ENCODE peak calls at places on chromosomes 12 and 14, in six cellular contexts. One of them, this sample, is unnamed.

GRCh38 chr14:104172349-104172748 is 34.0 kb downstream of the KIF26A start:
- DNase-seq in neural crest cell: no peak
- DNase-seq in WTC11: no peak
- DNase-seq in CD8-positive, alpha-beta T cell: no peak
- DNase-seq in esophagus squamous epithelium: no peak
- DNase-seq in AG09319: no peak
- DNase-seq in this sample: no peak

GRCh38 chr12:117058442-117059072 is 40.7 kb downstream of the TESC start:
- DNase-seq in neural crest cell: no peak
- DNase-seq in WTC11: no peak
- DNase-seq in CD8-positive, alpha-beta T cell: no peak
- DNase-seq in esophagus squamous epithelium: no peak
- DNase-seq in AG09319: no peak
- DNase-seq in this sample: no peak

GRCh38 chr12:123526542-123527080 is 6.9 kb downstream of the RILPL1 start:
- DNase-seq in neural crest cell: no peak
- DNase-seq in WTC11: no peak
- DNase-seq in CD8-positive, alpha-beta T cell: no peak
- DNase-seq in esophagus squamous epithelium: no peak
- DNase-seq in AG09319: no peak
- DNase-seq in this sample: no peak

GRCh38 chr12:53070901-53071492 is 8.2 kb downstream of the SPRYD3 start:
- DNase-seq in neural crest cell: no peak
- DNase-seq in WTC11: no peak
- DNase-seq in CD8-positive, alpha-beta T cell: no peak
- DNase-seq in esophagus squamous epithelium: no peak
- DNase-seq in AG09319: no peak
- DNase-seq in this sample: no peak

GRCh38 chr12:13318231-13319015 is 121.9 kb downstream of the EMP1 start:
- DNase-seq in neural crest cell: no peak
- DNase-seq in WTC11: no peak
- DNase-seq in CD8-positive, alpha-beta T cell: no peak
- DNase-seq in esophagus squamous epithelium: no peak
- DNase-seq in AG09319: no peak
- DNase-seq in this sample: no peak

GRCh38 chr12:70645494-70646317 is 8.5 kb upstream of the PTPRB start:
- DNase-seq in neural crest cell: no peak
- DNase-seq in WTC11: no peak
- DNase-seq in CD8-positive, alpha-beta T cell: no peak
- DNase-seq in esophagus squamous epithelium: no peak
- DNase-seq in AG09319: peak; percentile 48
- DNase-seq in this sample: peak; percentile 28

GRCh38 chr12:111405856-111406473 is at the start of gene SH2B3:
- DNase-seq in neural crest cell: no peak
- DNase-seq in WTC11: no peak
- DNase-seq in CD8-positive, alpha-beta T cell: peak; percentile 85
- DNase-seq in esophagus squamous epithelium: no peak
- DNase-seq in AG09319: no peak
- DNase-seq in this sample: no peak

GRCh38 chr12:79444089-79444488 is 246.7 kb downstream of the PAWR start:
- DNase-seq in neural crest cell: no peak
- DNase-seq in WTC11: no peak
- DNase-seq in CD8-positive, alpha-beta T cell: no peak
- DNase-seq in esophagus squamous epithelium: no peak
- DNase-seq in AG09319: no peak
- DNase-seq in this sample: no peak

GRCh38 chr12:103677341-103677740 is 90.3 kb downstream of the STAB2 start:
- DNase-seq in neural crest cell: no peak
- DNase-seq in WTC11: peak; percentile 16
- DNase-seq in CD8-positive, alpha-beta T cell: no peak
- DNase-seq in esophagus squamous epithelium: no peak
- DNase-seq in AG09319: no peak
- DNase-seq in this sample: peak; percentile 28

GRCh38 chr12:55972045-55972843 is 1.6 kb upstream of the RAB5B start:
- DNase-seq in neural crest cell: no peak
- DNase-seq in WTC11: no peak
- DNase-seq in CD8-positive, alpha-beta T cell: no peak
- DNase-seq in esophagus squamous epithelium: no peak
- DNase-seq in AG09319: no peak
- DNase-seq in this sample: no peak

DNA sequence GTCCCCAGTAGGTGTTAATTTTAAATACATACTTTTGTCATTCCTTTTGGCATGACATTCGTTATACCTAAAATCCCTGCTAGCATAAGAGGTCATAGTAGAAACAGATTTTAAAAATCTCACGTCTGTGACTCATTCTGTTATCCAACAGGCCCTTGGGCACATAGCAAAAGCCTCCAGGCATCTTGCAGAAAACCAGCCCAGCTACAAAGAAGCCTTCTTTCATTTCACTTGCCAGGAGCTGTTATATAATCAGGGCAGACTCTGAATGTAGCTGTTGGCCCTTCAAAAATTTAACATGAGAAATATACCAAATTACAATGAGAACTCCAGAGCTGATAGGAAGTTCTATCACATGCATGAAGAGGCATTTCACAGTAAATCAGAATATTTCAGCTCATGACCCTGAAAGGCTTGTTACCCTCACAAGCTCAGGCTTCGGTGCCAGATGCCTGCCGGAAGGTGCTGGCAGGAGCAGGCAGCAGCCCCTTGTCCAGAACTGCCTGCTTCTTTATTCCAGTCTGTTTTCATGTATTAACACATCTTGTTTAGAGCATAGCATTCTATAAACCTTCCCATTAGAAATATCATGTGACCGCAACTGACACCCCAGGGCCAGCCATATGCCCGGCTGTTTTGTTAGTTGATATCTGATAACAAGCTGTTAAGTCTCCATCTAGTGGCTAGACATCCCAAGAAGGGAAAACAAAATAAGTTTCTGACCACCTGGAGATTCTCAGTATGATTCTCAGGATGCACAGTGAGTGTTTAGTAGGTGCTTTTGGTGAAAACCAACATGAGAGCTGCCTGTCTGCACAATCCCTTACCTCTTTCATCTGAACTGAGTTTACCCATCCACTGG is 17.8 kb downstream of the E2F7 start:
- DNase-seq in neural crest cell: no peak
- DNase-seq in WTC11: no peak
- DNase-seq in CD8-positive, alpha-beta T cell: no peak
- DNase-seq in esophagus squamous epithelium: no peak
- DNase-seq in AG09319: no peak
- DNase-seq in this sample: no peak
- TF ChIP-seq CTCF in neural crest cell: no peak
- TF ChIP-seq CTCF in WTC11: no peak
- TF ChIP-seq CTCF in CD8-positive, alpha-beta T cell: no peak
- TF ChIP-seq CTCF in esophagus squamous epithelium: no peak
- TF ChIP-seq CTCF in AG09319: peak; percentile 11
- TF ChIP-seq CTCF in this sample: no peak

GRCh38 chr14:85762523-85762922 is 232.6 kb downstream of the FLRT2 start:
- DNase-seq in neural crest cell: no peak
- DNase-seq in WTC11: no peak
- DNase-seq in CD8-positive, alpha-beta T cell: no peak
- DNase-seq in esophagus squamous epithelium: no peak
- DNase-seq in AG09319: no peak
- DNase-seq in this sample: no peak

GRCh38 chr14:85766295-85766694 is 236.4 kb downstream of the FLRT2 start:
- DNase-seq in neural crest cell: no peak
- DNase-seq in WTC11: no peak
- DNase-seq in CD8-positive, alpha-beta T cell: no peak
- DNase-seq in esophagus squamous epithelium: no peak
- DNase-seq in AG09319: no peak
- DNase-seq in this sample: no peak

GRCh38 chr14:85764809-85765208 is 234.9 kb downstream of the FLRT2 start:
- DNase-seq in neural crest cell: no peak
- DNase-seq in WTC11: no peak
- DNase-seq in CD8-positive, alpha-beta T cell: no peak
- DNase-seq in esophagus squamous epithelium: no peak
- DNase-seq in AG09319: no peak
- DNase-seq in this sample: no peak
- TF ChIP-seq CTCF in neural crest cell: no peak
- TF ChIP-seq CTCF in WTC11: no peak
- TF ChIP-seq CTCF in CD8-positive, alpha-beta T cell: no peak
- TF ChIP-seq CTCF in esophagus squamous epithelium: no peak
- TF ChIP-seq CTCF in AG09319: no peak
- TF ChIP-seq CTCF in this sample: no peak

GRCh38 chr14:74947353-74948227 is 7.8 kb downstream of the PGF start:
- DNase-seq in neural crest cell: no peak
- DNase-seq in WTC11: no peak
- DNase-seq in CD8-positive, alpha-beta T cell: no peak
- DNase-seq in esophagus squamous epithelium: no peak
- DNase-seq in AG09319: no peak
- DNase-seq in this sample: no peak

GRCh38 chr14:74945852-74946658 is 9.3 kb downstream of the PGF start:
- DNase-seq in neural crest cell: peak; percentile 92
- DNase-seq in WTC11: peak; percentile 92
- DNase-seq in CD8-positive, alpha-beta T cell: peak; percentile 69
- DNase-seq in esophagus squamous epithelium: no peak
- DNase-seq in AG09319: no peak
- DNase-seq in this sample: peak; percentile 91

GRCh38 chr14:74948228-74949175 is 6.9 kb downstream of the PGF start:
- DNase-seq in neural crest cell: no peak
- DNase-seq in WTC11: no peak
- DNase-seq in CD8-positive, alpha-beta T cell: no peak
- DNase-seq in esophagus squamous epithelium: no peak
- DNase-seq in AG09319: no peak
- DNase-seq in this sample: no peak

GRCh38 chr14:74945261-74945851 is 10.0 kb downstream of the PGF start:
- DNase-seq in neural crest cell: peak; percentile 63
- DNase-seq in WTC11: peak; percentile 86
- DNase-seq in CD8-positive, alpha-beta T cell: no peak
- DNase-seq in esophagus squamous epithelium: no peak
- DNase-seq in AG09319: no peak
- DNase-seq in this sample: peak; percentile 81

DNA sequence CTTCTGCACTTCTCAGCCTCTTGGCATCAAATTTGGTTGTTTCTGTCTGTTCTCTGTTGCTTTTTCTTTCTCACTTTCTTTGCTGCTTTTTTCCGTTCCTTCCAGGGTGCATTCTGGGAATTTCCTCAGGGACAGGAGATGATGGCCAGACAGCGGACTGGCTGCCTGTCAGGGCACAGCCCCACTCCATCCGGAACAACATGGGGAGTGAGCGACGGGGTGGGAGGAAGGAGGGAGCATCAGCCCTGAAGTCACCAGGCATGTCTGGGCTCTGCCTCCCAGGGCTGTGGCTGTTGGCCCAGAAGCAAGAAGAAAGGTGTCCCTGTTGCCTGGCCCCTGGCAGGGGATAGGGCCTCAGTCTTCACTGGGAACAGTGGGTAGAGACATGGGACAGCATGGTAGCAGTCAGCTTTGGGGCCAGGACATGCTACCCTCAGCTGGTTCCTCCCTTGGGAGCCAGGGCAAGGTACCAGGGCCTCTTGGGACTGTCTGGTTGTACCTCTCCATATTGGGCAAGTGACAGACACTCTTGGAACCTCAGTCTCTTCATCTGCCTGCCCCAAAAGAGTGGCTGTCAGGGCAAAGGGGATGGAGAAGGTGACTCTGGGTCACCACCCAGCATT is 8.6 kb downstream of the PGF start:
- DNase-seq in neural crest cell: no peak
- DNase-seq in WTC11: no peak
- DNase-seq in CD8-positive, alpha-beta T cell: no peak
- DNase-seq in esophagus squamous epithelium: no peak
- DNase-seq in AG09319: no peak
- DNase-seq in this sample: no peak
- TF ChIP-seq CTCF in neural crest cell: peak; percentile 12
- TF ChIP-seq CTCF in WTC11: no peak
- TF ChIP-seq CTCF in CD8-positive, alpha-beta T cell: peak; percentile 26
- TF ChIP-seq CTCF in esophagus squamous epithelium: no peak
- TF ChIP-seq CTCF in AG09319: no peak
- TF ChIP-seq CTCF in this sample: peak; percentile 35

GRCh38 chr12:124750787-124751471 is 112.7 kb downstream of the SCARB1 start:
- DNase-seq in neural crest cell: no peak
- DNase-seq in WTC11: peak; percentile 71
- DNase-seq in CD8-positive, alpha-beta T cell: no peak
- DNase-seq in esophagus squamous epithelium: no peak
- DNase-seq in AG09319: no peak
- DNase-seq in this sample: peak; percentile 23
- TF ChIP-seq CTCF in neural crest cell: no peak
- TF ChIP-seq CTCF in WTC11: no peak
- TF ChIP-seq CTCF in CD8-positive, alpha-beta T cell: no peak
- TF ChIP-seq CTCF in esophagus squamous epithelium: no peak
- TF ChIP-seq CTCF in AG09319: peak; percentile 7
- TF ChIP-seq CTCF in this sample: no peak